ENCODE peak calls at places on chromosomes 2 and 18, in seven cellular contexts. F is NCI-H1092 treated with DMSO at 0.1 percent for 48 hours; K is DMS153; V is upper lobe of right lung; W is AG20443; P is left colon; O is stimulated activated CD8-positive, alpha-beta memory T cell treated with anti-CD3 and anti-CD28 coated beads, Interleukin-15, amount 100 ng/mL, for 24 hours. J is an unnamed sample.

GRCh38 chr2:71070294-71071025 is 2.0 kb downstream of the NAGK start:
- DNase-seq in F (no peak), K (no peak), V (no peak), W (peak), P (no peak), O (no peak), J (peak)

GRCh38 chr18:596288-596881 is 403 bp upstream of the CLUL1 start:
- DNase-seq in F (no peak), K (peak), V (no peak), W (no peak), P (peak), O (no peak), J (peak)

GRCh38 chr2:132715554-132715953 is 45.5 kb upstream of the LYPD1 start:
- DNase-seq in F (no peak), K (no peak), V (no peak), W (no peak), P (no peak), O (no peak), J (no peak)

GRCh38 chr2:71609029-71609428 is 155.7 kb downstream of the DYSF start:
- DNase-seq in F (no peak), K (no peak), V (peak), W (no peak), P (peak), O (no peak), J (no peak)

GRCh38 chr2:99081886-99082285 is 59.6 kb upstream of the C2orf15 start:
- DNase-seq in F (no peak), K (no peak), V (no peak), W (no peak), P (no peak), O (no peak), J (no peak)

GRCh38 chr2:20487392-20488135 is 40.7 kb downstream of the RHOB start:
- DNase-seq in F (no peak), K (no peak), V (peak), W (no peak), P (no peak), O (no peak), J (no peak)

GRCh38 chr2:206736935-206737334 is 18.7 kb upstream of the DYTN start:
- DNase-seq in F (no peak), K (no peak), V (no peak), W (no peak), P (no peak), O (no peak), J (no peak)

GRCh38 chr2:42882756-42883155 is 90.4 kb upstream of the HAAO start:
- DNase-seq in F (no peak), K (no peak), V (no peak), W (no peak), P (no peak), O (no peak), J (no peak)

GRCh38 chr2:53545159-53546055 is 222.2 kb upstream of the CHAC2 start:
- DNase-seq in F (peak), K (no peak), V (no peak), W (no peak), P (no peak), O (no peak), J (peak)

GRCh38 chr2:164700390-164700789 is 79.1 kb upstream of the GRB14 start:
- DNase-seq in F (no peak), K (no peak), V (no peak), W (no peak), P (no peak), O (no peak), J (no peak)

GRCh38 chr2:197464180-197464579 is 10.8 kb downstream of the COQ10B start:
- DNase-seq in F (no peak), K (no peak), V (no peak), W (no peak), P (no peak), O (no peak), J (no peak)

GRCh38 chr2:162126145-162126926 is 25.7 kb downstream of the GCG start:
- DNase-seq in F (no peak), K (no peak), V (no peak), W (no peak), P (no peak), O (no peak), J (no peak)

GRCh38 chr2:119723784-119724467 is 35.8 kb upstream of the PTPN4 start:
- DNase-seq in F (no peak), K (no peak), V (no peak), W (no peak), P (no peak), O (no peak), J (no peak)

GRCh38 chr2:29260151-29260772 is 145.0 kb downstream of the CLIP4 start:
- DNase-seq in F (no peak), K (no peak), V (no peak), W (no peak), P (no peak), O (no peak), J (no peak)

GRCh38 chr2:54889053-54889452 is 161.2 kb downstream of the RTN4 start:
- DNase-seq in F (no peak), K (no peak), V (no peak), W (no peak), P (no peak), O (no peak), J (no peak)

GRCh38 chr2:241965931-241966412 is 96.4 kb downstream of the RTP5 start:
- DNase-seq in F (no peak), K (no peak), V (peak), W (peak), P (peak), O (no peak), J (no peak)

GRCh38 chr2:8957593-8957992 is 45.9 kb downstream of the MBOAT2 start:
- DNase-seq in F (no peak), K (no peak), V (no peak), W (no peak), P (no peak), O (no peak), J (no peak)

GRCh38 chr2:75560768-75561565 is at the start of gene EVA1A:
- DNase-seq in F (peak), K (no peak), V (peak), W (peak), P (no peak), O (no peak), J (peak)

GRCh38 chr2:215425021-215425782 is 10.7 kb downstream of the FN1 start:
- DNase-seq in F (no peak), K (no peak), V (no peak), W (no peak), P (no peak), O (no peak), J (no peak)

GRCh38 chr18:45588831-45589558 is 26.3 kb upstream of the SLC14A2 start:
- DNase-seq in F (no peak), K (no peak), V (no peak), W (peak), P (no peak), O (no peak), J (no peak)

J was measured in NCI-H345.